ENCODE peak calls at places on chromosomes 3 and 15, in ten cellular contexts. D, Z, Y, K, Q, P, V, T, G and J are unnamed samples. For H3K4me1 and H3K27me3, the result is how much of the 10 kb centered on the place peaks cover.

GRCh38 chr3:16802382-16802781 is 82.4 kb upstream of the PLCL2 start:
- DNase-seq in Z (no peak), P (no peak), Q (no peak), Y (no peak), V (no peak), T (no peak), G (no peak), D (no peak), K (no peak), J (no peak)

GRCh38 chr3:115518100-115518852 is 105.0 kb upstream of the GAP43 start:
- DNase-seq in V (peak), Y (peak), D (no peak), T (peak), P (peak), Z (peak), G (no peak), K (no peak), Q (no peak), J (no peak)

GRCh38 chr15:95958417-95958816 is 372.1 kb upstream of the NR2F2 start:
- DNase-seq in G (no peak), T (no peak), D (no peak), Q (no peak), Z (no peak), P (no peak), Y (no peak), K (no peak), V (no peak), J (no peak)

GRCh38 chr3:78659386-78659987 is 1108.3 kb downstream of the ROBO1 start:
- DNase-seq in D (no peak), Q (no peak), G (no peak), P (peak), V (peak), Y (no peak), Z (no peak), T (peak), K (peak), J (no peak)

GRCh38 chr3:31095254-31095653 is 200.8 kb upstream of the GADL1 start:
- DNase-seq in Z (no peak), Q (no peak), K (no peak), V (no peak), G (no peak), P (no peak), T (no peak), D (no peak), Y (no peak), J (no peak)

GRCh38 chr3:72082121-72082715 is 297.3 kb upstream of the PROK2 start:
- DNase-seq in Y (peak), P (peak), T (no peak), D (no peak), V (peak), Q (peak), Z (no peak), K (peak), G (peak), J (no peak)

GRCh38 chr15:65336767-65337435 is 32.4 kb downstream of the RNU5B-1 start:
- DNase-seq in V (no peak), Y (no peak), Q (no peak), K (no peak), G (no peak), P (no peak), D (no peak), Z (no peak), T (no peak), J (no peak)

GRCh38 chr3:149579838-149580542 is 77.8 kb downstream of the WWTR1 start:
- DNase-seq in T (peak), K (no peak), Y (no peak), V (no peak), P (peak), Z (no peak), D (no peak), Q (no peak), G (no peak), J (no peak)

GRCh38 chr3:132268956-132269355 is 48.3 kb upstream of the ACP3 start:
- DNase-seq in G (no peak), T (peak), D (no peak), Y (no peak), Q (no peak), P (peak), K (peak), V (no peak), Z (no peak), J (no peak)

GRCh38 chr15:74158855-74159650 is 14.5 kb upstream of the ISLR start:
- DNase-seq in Z (no peak), P (no peak), G (no peak), Y (no peak), Q (peak), K (no peak), T (no peak), V (no peak), D (no peak), J (no peak)

GRCh38 chr3:10447110-10447509 is 58.3 kb downstream of the ATP2B2 start:
- DNase-seq in V (no peak), G (no peak), T (no peak), D (no peak), K (no peak), Z (no peak), P (no peak), Y (no peak), Q (no peak), J (no peak)

GRCh38 chr15:90001062-90001682 is at the start of gene ZNF710:
- DNase-seq in D (no peak), P (peak), V (no peak), K (peak), Z (peak), T (peak), G (peak), Y (no peak), Q (no peak), J (no peak)

GRCh38 chr15:87724330-87724729 is 532.2 kb downstream of the NTRK3 start:
- DNase-seq in G (peak), D (no peak), P (no peak), Z (no peak), Q (no peak), K (no peak), T (no peak), Y (no peak), V (no peak), J (no peak)
- H3K4me1 ChIP-seq in G (under half), D (under half), P (under half), Z (under half), Q (under half), K (under half), T (under half), Y (under half), V (under half), J (under half)

GRCh38 chr15:44015555-44015954 is 179.5 kb downstream of the FRMD5 start:
- DNase-seq in V (no peak), K (no peak), Q (no peak), G (no peak), Z (no peak), P (no peak), D (no peak), T (no peak), Y (no peak), J (no peak)

GRCh38 chr15:44010114-44010513 is 183.3 kb downstream of the WDR76 start:
- DNase-seq in K (no peak), Q (no peak), D (no peak), V (no peak), P (peak), T (peak), Z (no peak), Y (no peak), G (no peak), J (no peak)

GRCh38 chr15:44009056-44009455 is 182.3 kb downstream of the WDR76 start:
- DNase-seq in Z (no peak), Q (no peak), Y (no peak), T (peak), K (no peak), D (no peak), P (peak), V (no peak), G (no peak), J (no peak)

DNA sequence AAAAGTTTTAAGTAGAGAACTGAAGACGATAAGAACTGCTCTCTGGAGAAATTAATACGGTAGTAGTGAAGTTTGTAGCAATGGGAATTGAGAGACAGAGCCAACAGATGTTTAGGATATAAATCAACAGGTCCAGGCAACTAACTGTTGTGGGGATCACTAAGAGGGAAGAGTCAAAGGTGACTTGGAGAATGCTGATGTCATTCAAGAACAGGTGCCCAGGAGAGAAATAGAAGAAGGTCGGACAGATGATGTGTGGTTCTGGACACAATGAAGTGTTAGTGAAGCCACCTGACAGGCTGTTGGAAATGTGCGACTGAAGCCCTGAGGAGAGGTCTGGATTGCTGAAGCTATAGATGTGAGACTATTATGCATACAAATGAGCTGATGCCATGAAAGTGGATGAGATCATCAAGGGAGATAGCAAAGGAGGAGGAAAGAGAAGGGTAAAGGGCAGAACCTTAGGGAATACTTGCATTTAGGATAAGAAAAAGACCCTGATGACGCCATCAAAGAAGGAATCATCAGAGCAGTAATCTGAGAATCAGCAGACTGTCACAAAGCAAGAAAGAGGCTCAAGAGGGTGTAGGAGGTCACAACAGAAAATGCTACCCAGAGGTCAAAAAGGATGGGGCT is 183.7 kb downstream of the FRMD5 start:
- DNase-seq in K (no peak), Q (no peak), D (no peak), V (no peak), G (no peak), P (no peak), Z (no peak), T (no peak), Y (no peak), J (no peak)
- H3K27me3 ChIP-seq in K (under half), Q (under half), D (under half), V (under half), G (under half), P (under half), Z (under half), T (under half), Y (under half), J (under half)

GRCh38 chr3:153767601-153768558 is 353.3 kb upstream of the ARHGEF26 start:
- DNase-seq in P (no peak), T (no peak), Y (no peak), D (no peak), Q (no peak), Z (no peak), G (no peak), V (no peak), K (no peak), J (no peak)

GRCh38 chr3:153756816-153757215 is 364.4 kb upstream of the ARHGEF26 start:
- DNase-seq in Y (no peak), G (no peak), T (no peak), K (no peak), Z (no peak), V (no peak), Q (no peak), P (peak), D (no peak), J (no peak)

GRCh38 chr3:153760952-153761351 is 360.2 kb upstream of the ARHGEF26 start:
- DNase-seq in D (no peak), Q (no peak), P (no peak), K (no peak), Z (no peak), T (no peak), Y (no peak), G (no peak), V (no peak), J (no peak)

GRCh38 chr3:153757839-153758238 is 363.4 kb upstream of the ARHGEF26 start:
- DNase-seq in Q (no peak), Y (no peak), V (no peak), T (no peak), K (no peak), P (peak), D (no peak), Z (no peak), G (no peak), J (no peak)

DNA sequence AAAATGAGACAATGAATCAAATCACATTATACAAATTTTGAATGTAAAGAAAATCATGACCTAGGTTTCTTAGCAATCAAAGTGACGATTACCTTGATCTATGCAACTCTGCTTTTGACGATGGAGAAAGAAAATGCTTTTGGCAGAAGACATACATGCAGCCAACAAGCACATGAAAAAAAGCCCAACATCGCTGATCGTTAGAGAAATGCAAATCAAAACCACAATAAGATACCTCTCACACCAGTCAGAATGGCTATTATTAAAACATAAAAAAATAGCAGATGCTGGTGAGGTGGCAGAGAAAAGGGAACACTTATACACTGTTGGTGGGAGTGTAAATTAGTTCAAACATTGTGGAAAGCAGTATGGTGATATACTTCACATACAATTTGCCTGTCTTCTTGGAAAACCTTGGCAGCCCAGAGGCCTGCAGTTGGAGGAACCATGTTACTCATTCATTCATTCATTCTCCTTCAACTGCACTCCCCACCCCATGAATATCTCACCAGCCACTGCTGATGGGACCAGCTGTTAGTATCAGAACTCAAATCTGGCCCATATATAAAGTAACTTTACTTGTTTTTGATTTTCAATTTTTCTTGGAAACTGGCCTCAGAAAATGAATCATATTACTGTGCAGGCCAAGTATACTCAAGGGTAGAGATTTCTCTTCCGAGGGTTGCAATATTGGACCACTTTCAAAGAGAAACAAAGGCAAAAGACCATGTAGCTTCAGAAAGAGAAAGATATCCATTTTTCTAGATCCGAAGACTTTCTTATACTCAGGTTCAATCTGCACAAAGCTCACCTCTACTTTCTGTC is 358.6 kb upstream of the ARHGEF26 start:
- DNase-seq in Z (no peak), P (no peak), Y (no peak), V (no peak), T (no peak), Q (no peak), D (no peak), G (no peak), K (no peak), J (no peak)
- H3K4me1 ChIP-seq in Z (under half), P (under half), Y (under half), V (under half), T (under half), Q (under half), D (under half), G (under half), K (under half), J (under half)

GRCh38 chr15:69990566-69991391 is 106.9 kb downstream of the TLE3 start:
- DNase-seq in D (no peak), G (no peak), Q (no peak), V (no peak), Y (no peak), P (no peak), K (no peak), T (no peak), Z (no peak), J (no peak)

GRCh38 chr15:69988541-69989225 is 109.0 kb downstream of the TLE3 start:
- DNase-seq in G (no peak), V (no peak), Z (no peak), T (no peak), Q (no peak), K (no peak), D (no peak), Y (no peak), P (no peak), J (no peak)

GRCh38 chr15:69991493-69991892 is 106.2 kb downstream of the TLE3 start:
- DNase-seq in D (no peak), V (no peak), Q (no peak), G (no peak), T (no peak), K (no peak), Z (no peak), Y (no peak), P (no peak), J (no peak)

GRCh38 chr15:69994429-69995201 is 103.1 kb downstream of the TLE3 start:
- DNase-seq in K (no peak), V (peak), T (no peak), G (no peak), Q (no peak), Y (no peak), D (no peak), P (no peak), Z (no peak), J (no peak)

GRCh38 chr15:69992326-69992725 is 105.4 kb downstream of the TLE3 start:
- DNase-seq in Z (no peak), P (peak), T (no peak), Q (no peak), G (no peak), Y (no peak), K (no peak), V (no peak), D (no peak), J (no peak)
- H3K27me3 ChIP-seq in Z (under half), P (under half), T (half or more), Q (under half), G (under half), Y (under half), K (under half), V (under half), D (under half), J (under half)

GRCh38 chr15:88636654-88637053 is 2.2 kb upstream of the ISG20 start:
- DNase-seq in Z (peak), D (no peak), K (no peak), V (no peak), G (no peak), Q (no peak), P (no peak), T (peak), Y (no peak), J (no peak)
- H3K4me1 ChIP-seq in Z (under half), D (under half), K (under half), V (under half), G (half or more), Q (half or more), P (under half), T (under half), Y (under half), J (half or more)

GRCh38 chr15:52134502-52135144 is 22.0 kb upstream of the BCL2L10 start:
- DNase-seq in Y (no peak), Z (no peak), P (no peak), Q (no peak), G (no peak), V (no peak), K (no peak), D (peak), T (no peak), J (no peak)

GRCh38 chr15:52128568-52128967 is 16.0 kb upstream of the BCL2L10 start:
- DNase-seq in T (no peak), K (no peak), P (no peak), G (no peak), D (no peak), V (no peak), Q (no peak), Z (no peak), Y (no peak), J (no peak)

GRCh38 chr15:52136471-52136993 is 24.0 kb upstream of the BCL2L10 start:
- DNase-seq in D (no peak), Z (no peak), P (no peak), G (no peak), V (no peak), Y (no peak), K (no peak), Q (no peak), T (peak), J (no peak)

GRCh38 chr15:52133510-52134220 is 21.1 kb upstream of the BCL2L10 start:
- DNase-seq in T (no peak), Z (no peak), V (no peak), P (no peak), D (no peak), K (no peak), Y (no peak), G (no peak), Q (no peak), J (no peak)

DNA sequence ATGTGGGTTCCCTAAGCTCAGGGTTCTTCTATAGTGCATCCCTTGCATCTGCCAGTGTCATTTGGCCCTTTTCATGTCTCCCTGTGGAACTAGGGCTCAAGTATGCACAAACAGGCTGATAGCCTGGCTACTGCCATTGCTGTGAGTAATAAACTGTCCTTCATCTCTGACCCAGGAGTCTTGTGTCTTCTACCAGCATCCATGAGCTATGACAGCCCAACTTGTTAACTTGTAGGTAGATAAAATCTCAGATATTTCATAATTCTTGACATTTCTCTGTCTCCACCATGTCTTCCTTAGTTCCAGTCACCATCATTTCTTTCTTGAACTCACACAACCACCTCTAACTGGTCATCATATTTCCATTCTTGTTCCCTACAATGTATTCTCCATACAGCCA is 19.5 kb upstream of the BCL2L10 start:
- DNase-seq in G (no peak), Q (no peak), T (no peak), K (no peak), D (no peak), V (no peak), P (no peak), Y (no peak), Z (no peak), J (no peak)
- H3K27me3 ChIP-seq in G (under half), Q (under half), T (under half), K (under half), D (under half), V (under half), P (under half), Y (under half), Z (under half), J (under half)

DNA sequence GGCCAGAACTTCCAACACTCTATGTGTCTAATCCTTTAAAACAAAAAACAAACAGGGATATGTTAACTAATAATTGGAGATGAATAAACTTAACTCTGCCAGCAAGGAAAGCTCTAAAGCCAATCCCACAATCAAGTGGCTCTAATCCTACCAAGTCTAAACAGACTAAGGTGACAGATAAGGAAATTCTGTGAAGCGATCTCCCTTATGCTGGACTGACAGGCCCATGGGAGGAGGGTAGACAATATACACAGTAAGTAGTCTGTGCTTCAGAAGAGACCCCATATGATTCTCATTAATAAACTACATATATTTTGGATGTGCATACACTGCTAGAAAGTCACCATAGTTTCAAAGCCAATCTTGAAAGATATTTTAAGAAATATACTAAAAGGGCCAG is 10.1 kb downstream of the VPS13C start:
- DNase-seq in T (no peak), Q (no peak), D (no peak), Y (no peak), G (no peak), K (no peak), V (no peak), Z (no peak), P (no peak), J (no peak)
- H3K4me1 ChIP-seq in T (under half), Q (under half), D (under half), Y (under half), G (half or more), K (under half), V (under half), Z (under half), P (under half), J (under half)

DNA sequence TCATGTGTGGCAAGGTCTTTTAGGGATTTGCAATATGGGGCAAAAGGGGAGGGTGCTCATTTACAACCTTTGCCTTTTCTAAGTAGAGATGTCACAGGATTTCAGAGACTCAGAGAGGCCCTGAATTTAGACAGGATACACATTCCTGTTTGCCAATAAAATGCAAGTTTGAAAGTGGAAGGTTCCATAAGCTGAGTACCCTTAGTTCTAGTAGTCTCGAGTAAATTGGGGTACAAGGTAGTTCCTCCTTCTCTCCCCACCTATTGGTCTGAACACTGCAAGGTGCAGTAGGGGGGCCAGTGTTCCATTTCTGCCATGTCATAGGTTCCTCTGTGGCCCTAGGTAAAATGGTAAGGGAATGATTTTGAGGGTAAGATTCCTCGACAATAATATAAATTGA is 5.8 kb downstream of the SOX2 start:
- DNase-seq in D (no peak), V (no peak), G (no peak), T (no peak), Y (no peak), Z (no peak), K (no peak), P (no peak), Q (no peak), J (no peak)
- H3K27me3 ChIP-seq in D (half or more), V (half or more), G (half or more), T (under half), Y (half or more), Z (half or more), K (under half), P (half or more), Q (under half), J (half or more)